ENCODE peak calls at places on chromosome 6, in eight cellular contexts. W, J, T, X, C, N, U and L are unnamed samples.
A peak's percentile ranks its signal among the peaks of the same experiment; 100 is the strongest.

GRCh38 chr6:27188206-27188884 is 59.2 kb upstream of the PRSS16 start:
- DNase-seq in U (peak; percentile 48), X (peak; percentile 76), T (peak; percentile 44), N (peak; percentile 6), C (peak; percentile 61), J (peak; percentile 84), W (peak; percentile 53), L (no peak)

GRCh38 chr6:112287836-112288235 is 33.5 kb upstream of the LAMA4 start:
- DNase-seq in T (no peak), N (no peak), W (no peak), J (peak; percentile 24), C (no peak), X (no peak), U (no peak), L (no peak)

GRCh38 chr6:16205377-16206144 is 32.8 kb upstream of the GMPR start:
- DNase-seq in U (no peak), T (no peak), W (no peak), N (no peak), C (no peak), X (no peak), J (peak; percentile 91), L (no peak)

GRCh38 chr6:100482698-100483097 is 18.0 kb upstream of the SIM1 start:
- DNase-seq in W (no peak), J (no peak), X (no peak), U (no peak), T (no peak), C (no peak), N (peak; percentile 60), L (no peak)

GRCh38 chr6:132147530-132148011 is 196.4 kb upstream of the CCN2 start:
- DNase-seq in W (no peak), N (no peak), U (no peak), J (peak; percentile 91), X (no peak), C (no peak), T (no peak), L (no peak)

GRCh38 chr6:11111769-11112437 is 378 bp upstream of the ERVFRD-1 start:
- DNase-seq in N (no peak), X (no peak), U (no peak), J (no peak), W (no peak), C (peak; percentile 51), T (no peak), L (no peak)

GRCh38 chr6:12343440-12344162 is 53.4 kb downstream of the EDN1 start:
- DNase-seq in U (peak; percentile 86), X (no peak), W (peak; percentile 24), J (peak; percentile 44), C (no peak), T (no peak), N (peak; percentile 90), L (no peak)

GRCh38 chr6:4910060-4910746 is 93.6 kb downstream of the RPP40 start:
- DNase-seq in X (no peak), U (peak; percentile 69), W (peak; percentile 47), T (no peak), C (no peak), J (no peak), N (no peak), L (no peak)

GRCh38 chr6:54308240-54308639 is at the start of gene TINAG:
- DNase-seq in N (no peak), J (no peak), U (no peak), W (no peak), C (no peak), T (no peak), X (no peak), L (no peak)

GRCh38 chr6:24126586-24127192 is 674 bp downstream of the NRSN1 start:
- DNase-seq in T (peak; percentile 7), N (peak; percentile 85), W (peak; percentile 28), C (peak; percentile 33), X (no peak), U (no peak), J (peak; percentile 22), L (peak; percentile 17)

GRCh38 chr6:16752206-16752867 is 8.9 kb downstream of the ATXN1 start:
- DNase-seq in X (no peak), W (no peak), U (no peak), N (peak; percentile 74), J (peak; percentile 94), C (no peak), T (no peak), L (no peak)

GRCh38 chr6:146358341-146359046 is 185.1 kb upstream of the RAB32 start:
- DNase-seq in J (no peak), N (no peak), X (no peak), U (no peak), C (no peak), T (no peak), W (no peak), L (no peak)

GRCh38 chr6:127225497-127225896 is 41.2 kb upstream of the RNF146 start:
- DNase-seq in N (no peak), U (no peak), X (no peak), C (no peak), T (no peak), W (no peak), J (no peak), L (no peak)

GRCh38 chr6:159984268-159984786 is 15.4 kb downstream of the IGF2R start:
- DNase-seq in N (no peak), X (no peak), U (no peak), W (no peak), C (peak; percentile 74), J (peak; percentile 93), T (no peak), L (no peak)

GRCh38 chr6:47235964-47236760 is 73.5 kb downstream of the TNFRSF21 start:
- DNase-seq in U (no peak), X (no peak), J (no peak), C (no peak), W (peak; percentile 28), N (no peak), T (no peak), L (no peak)

GRCh38 chr6:111724505-111724904 is 118.8 kb upstream of the TRAF3IP2 start:
- DNase-seq in N (no peak), X (no peak), J (no peak), T (no peak), C (no peak), W (no peak), U (no peak), L (no peak)

DNA sequence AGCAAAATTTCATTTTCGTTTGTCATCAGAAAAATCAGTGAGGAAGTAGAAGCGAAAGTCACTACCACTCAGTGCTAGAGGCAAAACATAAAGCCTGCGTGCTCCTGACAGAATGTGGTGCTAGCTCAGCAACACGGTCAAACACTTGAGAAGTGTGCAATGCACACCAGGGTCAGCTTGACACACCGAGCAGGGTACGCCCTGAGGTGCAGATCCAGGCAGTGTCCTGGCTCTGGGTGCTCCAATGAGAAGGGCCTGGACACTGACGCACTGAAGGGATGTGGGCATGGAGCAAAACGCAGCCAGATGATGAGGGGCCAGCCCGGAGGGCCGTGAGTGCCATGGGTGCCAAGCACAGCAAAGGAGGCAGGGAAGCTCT is 5.9 kb downstream of the RNASET2 start:
- DNase-seq in W (no peak), U (no peak), N (no peak), C (no peak), X (no peak), J (no peak), T (no peak), L (no peak)
- TF ChIP-seq POLR2A in W (no peak), U (no peak), N (no peak), C (no peak), X (no peak), J (no peak), T (no peak), L (no peak)

GRCh38 chr6:43769526-43770416 is at the start of gene VEGFA:
- DNase-seq in W (peak; percentile 88), T (peak; percentile 68), J (peak; percentile 90), X (peak; percentile 94), C (peak; percentile 89), N (peak; percentile 83), U (peak; percentile 92), L (peak; percentile 98)

GRCh38 chr6:43772571-43773049 is 2.6 kb downstream of the VEGFA start:
- DNase-seq in W (no peak), J (no peak), X (peak; percentile 69), T (no peak), N (peak; percentile 49), C (peak; percentile 43), U (peak; percentile 51), L (peak; percentile 84)

GRCh38 chr6:43771858-43772570 is 2.0 kb downstream of the VEGFA start:
- DNase-seq in W (peak; percentile 61), U (peak; percentile 85), T (no peak), J (no peak), N (peak; percentile 51), X (peak; percentile 91), C (peak; percentile 80), L (peak; percentile 92)

GRCh38 chr6:43770417-43771209 is 602 bp downstream of the VEGFA start:
- DNase-seq in N (peak; percentile 45), X (peak; percentile 83), J (peak; percentile 69), U (peak; percentile 63), C (peak; percentile 93), W (peak; percentile 55), T (no peak), L (peak; percentile 50)

GRCh38 chr6:43771210-43771857 is 1.3 kb downstream of the VEGFA start:
- DNase-seq in T (no peak), X (peak; percentile 86), U (peak; percentile 76), W (peak; percentile 47), C (peak; percentile 82), J (peak; percentile 45), N (peak; percentile 79), L (peak; percentile 49)
- TF ChIP-seq CTCF in T (no peak), X (no peak), U (no peak), W (no peak), C (no peak), J (no peak), N (no peak), L (no peak)

DNA sequence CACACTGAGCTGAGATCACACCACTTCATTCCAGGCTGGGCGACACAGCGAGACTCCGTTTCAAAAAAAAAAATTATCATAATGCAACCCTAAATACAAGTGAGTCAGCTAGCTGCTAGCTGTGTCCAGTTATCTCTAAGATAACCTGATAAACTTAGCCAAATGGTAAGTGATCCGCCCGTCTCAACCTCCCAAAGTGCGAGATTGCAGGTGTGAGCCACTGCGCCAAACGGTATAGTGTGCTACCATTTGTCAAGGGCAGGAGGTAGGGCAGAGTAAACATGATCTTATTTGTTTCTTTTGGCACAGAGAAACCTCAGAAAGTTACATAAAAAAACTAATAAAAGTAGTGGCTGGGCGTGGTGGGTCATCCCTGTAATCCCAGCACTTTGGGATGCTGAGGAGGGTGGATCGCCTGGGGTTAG is 4.7 kb upstream of the C6orf132 start:
- DNase-seq in J (no peak), X (no peak), N (no peak), W (peak; percentile 43), C (no peak), T (no peak), U (peak; percentile 60), L (no peak)
- TF ChIP-seq POLR2A in J (no peak), X (no peak), N (no peak), W (no peak), C (no peak), T (no peak), U (no peak), L (no peak)

DNA sequence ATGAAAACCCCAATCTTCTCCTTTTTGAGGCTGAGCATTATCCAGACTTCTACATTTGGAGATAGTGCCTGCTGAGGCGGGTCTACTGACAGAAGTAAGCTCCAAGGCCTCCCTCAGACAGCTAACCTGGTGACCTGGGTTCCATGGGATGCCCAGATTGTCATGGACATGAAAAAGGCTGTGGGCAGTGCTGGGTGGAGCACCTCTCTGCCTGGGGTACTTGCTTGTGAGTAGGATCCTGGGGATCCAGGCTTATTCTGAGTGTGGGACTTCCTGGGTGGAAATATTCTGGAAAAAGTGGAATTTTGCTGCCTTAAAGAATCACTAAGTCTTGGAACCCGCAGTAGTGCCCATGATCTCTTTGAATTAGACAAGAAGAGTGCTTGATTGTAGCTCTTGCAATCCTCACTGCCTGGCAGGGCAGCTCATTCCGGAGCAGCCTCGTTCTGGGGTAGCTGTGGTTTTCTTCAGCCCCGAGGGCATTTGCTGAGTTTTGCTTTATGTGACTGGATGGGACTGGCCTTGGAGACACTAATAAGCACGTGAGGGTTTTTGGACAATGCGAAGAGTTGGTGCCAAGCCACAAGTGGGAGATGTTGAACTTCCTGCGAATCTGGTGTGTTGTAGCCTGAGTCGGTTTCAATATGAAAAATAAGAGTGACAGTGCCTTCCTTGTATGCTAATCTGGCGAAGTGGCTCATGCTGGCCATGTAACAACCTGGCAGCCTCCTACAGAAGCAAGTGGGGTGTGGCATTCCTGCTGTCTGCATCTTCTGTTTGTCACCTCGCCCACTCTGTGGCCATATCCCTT is 28.2 kb downstream of the SNRNP48 start:
- DNase-seq in C (peak; percentile 67), W (peak; percentile 76), T (no peak), J (peak; percentile 32), U (no peak), N (no peak), X (peak; percentile 74), L (peak; percentile 91)
- TF ChIP-seq CTCF in C (no peak), W (no peak), T (no peak), J (no peak), U (no peak), N (no peak), X (no peak), L (no peak)